ENCODE peak calls at places on chromosome 17, in six cellular contexts. U is GM06990, G is lower lobe of right lung, O is fibroblast of villous mesenchyme, L is esophagus squamous epithelium, E is endothelial cell of umbilical vein. P is an unnamed sample.

GRCh38 chr17:38598536-38598935 is 7.2 kb downstream of the SRCIN1 start:
- DNase-seq in G (no peak), E (peak; percentile 11), O (peak; percentile 43), L (no peak), U (peak; percentile 54), P (peak; percentile 98)

GRCh38 chr17:29623283-29623647 is 553 bp upstream of the CORO6 start:
- DNase-seq in G (no peak), U (no peak), E (no peak), L (no peak), O (no peak), P (no peak)

GRCh38 chr17:39240631-39241030 is 14.9 kb upstream of the STAC2 start:
- DNase-seq in G (no peak), L (no peak), O (no peak), E (no peak), U (no peak), P (no peak)

GRCh38 chr17:32504166-32504990 is 17.6 kb downstream of the CDK5R1 start:
- DNase-seq in L (no peak), O (no peak), U (no peak), G (peak; percentile 55), E (no peak), P (peak; percentile 54)

GRCh38 chr17:45775576-45776011 is 8.5 kb upstream of the CRHR1 start:
- DNase-seq in U (no peak), O (no peak), E (no peak), G (no peak), L (no peak), P (peak; percentile 56)

GRCh38 chr17:41580651-41581365 is 5.9 kb downstream of the KRT14 start:
- DNase-seq in L (no peak), O (no peak), E (no peak), U (no peak), G (no peak), P (peak; percentile 26)

GRCh38 chr17:34386343-34386924 is 23.4 kb upstream of the CCL1 start:
- DNase-seq in L (no peak), O (no peak), E (no peak), G (no peak), U (no peak), P (no peak)

GRCh38 chr17:74961657-74962360 is 10.8 kb downstream of the HID1 start:
- DNase-seq in E (peak; percentile 83), O (peak; percentile 89), U (peak; percentile 46), G (peak; percentile 88), L (no peak), P (peak; percentile 93)

GRCh38 chr17:50451943-50452626 is 16.6 kb downstream of the CHAD start:
- DNase-seq in O (no peak), G (no peak), E (no peak), U (no peak), L (no peak), P (no peak)

GRCh38 chr17:79905832-79906231 is 66.6 kb upstream of the CBX4 start:
- DNase-seq in L (no peak), U (no peak), O (no peak), G (no peak), E (no peak), P (peak; percentile 70)

GRCh38 chr17:4812690-4813089 is 5.7 kb downstream of the PLD2 start:
- DNase-seq in L (no peak), O (no peak), U (no peak), E (no peak), G (no peak), P (no peak)

GRCh38 chr17:33318241-33318640 is 25.1 kb upstream of the ASIC2 start:
- DNase-seq in L (no peak), O (no peak), E (no peak), G (no peak), U (no peak), P (no peak)

GRCh38 chr17:44108440-44109311 is 14.8 kb downstream of the HDAC5 start:
- DNase-seq in L (no peak), G (peak; percentile 63), U (no peak), O (peak; percentile 96), E (no peak), P (no peak)

GRCh38 chr17:13393841-13394710 is 207.7 kb downstream of the HS3ST3A1 start:
- DNase-seq in E (no peak), U (no peak), O (peak; percentile 87), L (no peak), G (no peak), P (no peak)

GRCh38 chr17:49190932-49191331 is 19.4 kb downstream of the GNGT2 start:
- DNase-seq in G (no peak), O (no peak), U (no peak), E (no peak), L (no peak), P (no peak)

GRCh38 chr17:76091526-76092285 is 11.9 kb downstream of the EXOC7 start:
- DNase-seq in L (no peak), E (peak; percentile 50), U (no peak), G (peak; percentile 25), O (no peak), P (no peak)

GRCh38 chr17:13727441-13728171 is 125.9 kb upstream of the HS3ST3A1 start:
- DNase-seq in U (no peak), E (no peak), L (no peak), O (peak; percentile 64), G (no peak), P (no peak)

GRCh38 chr17:57561072-57561861 is 183.8 kb downstream of the CCDC182 start:
- DNase-seq in G (no peak), E (no peak), L (no peak), U (no peak), O (no peak), P (no peak)

GRCh38 chr17:57532556-57532955 is 212.5 kb downstream of the CCDC182 start:
- DNase-seq in L (no peak), E (no peak), U (no peak), G (no peak), O (no peak), P (no peak)

GRCh38 chr17:50292465-50292864 is 18.2 kb downstream of the TMEM92 start:
- DNase-seq in G (no peak), L (no peak), O (peak; percentile 86), E (no peak), U (no peak), P (no peak)

GRCh38 chr17:12599185-12599920 is 66.3 kb upstream of the MYOCD start:
- DNase-seq in O (no peak), L (no peak), G (no peak), E (no peak), U (no peak), P (no peak)

GRCh38 chr17:32970281-32970680 is 21.4 kb upstream of the SPACA3 start:
- DNase-seq in O (peak; percentile 87), U (peak; percentile 72), G (no peak), L (no peak), E (no peak), P (no peak)

GRCh38 chr17:80961931-80962330 is 29.7 kb upstream of the CHMP6 start:
- DNase-seq in L (no peak), E (no peak), G (no peak), U (peak; percentile 3), O (no peak), P (no peak)

GRCh38 chr17:42072323-42073187 is 22.2 kb upstream of the C17orf113 start:
- DNase-seq in E (no peak), O (no peak), G (no peak), L (no peak), U (no peak), P (peak; percentile 72)

GRCh38 chr17:36937961-36938565 is 788 bp downstream of the LHX1 start:
- DNase-seq in E (peak; percentile 33), U (no peak), G (no peak), L (no peak), O (no peak), P (peak; percentile 58)
- TF ChIP-seq CTCF in E (no peak), U (no peak), G (no peak), L (no peak), O (no peak), P (no peak)

GRCh38 chr17:9767432-9767991 is 23.9 kb downstream of the DHRS7C start:
- DNase-seq in G (no peak), U (no peak), E (no peak), L (no peak), O (no peak), P (no peak)

GRCh38 chr17:9769036-9769695 is 22.2 kb downstream of the DHRS7C start:
- DNase-seq in L (no peak), E (no peak), G (no peak), U (no peak), O (no peak), P (no peak)

GRCh38 chr17:9771465-9771864 is 19.9 kb downstream of the DHRS7C start:
- DNase-seq in L (no peak), U (no peak), O (no peak), E (no peak), G (no peak), P (no peak)

GRCh38 chr17:9766970-9767369 is 24.4 kb downstream of the DHRS7C start:
- DNase-seq in O (no peak), E (no peak), U (no peak), G (no peak), L (no peak), P (no peak)

DNA sequence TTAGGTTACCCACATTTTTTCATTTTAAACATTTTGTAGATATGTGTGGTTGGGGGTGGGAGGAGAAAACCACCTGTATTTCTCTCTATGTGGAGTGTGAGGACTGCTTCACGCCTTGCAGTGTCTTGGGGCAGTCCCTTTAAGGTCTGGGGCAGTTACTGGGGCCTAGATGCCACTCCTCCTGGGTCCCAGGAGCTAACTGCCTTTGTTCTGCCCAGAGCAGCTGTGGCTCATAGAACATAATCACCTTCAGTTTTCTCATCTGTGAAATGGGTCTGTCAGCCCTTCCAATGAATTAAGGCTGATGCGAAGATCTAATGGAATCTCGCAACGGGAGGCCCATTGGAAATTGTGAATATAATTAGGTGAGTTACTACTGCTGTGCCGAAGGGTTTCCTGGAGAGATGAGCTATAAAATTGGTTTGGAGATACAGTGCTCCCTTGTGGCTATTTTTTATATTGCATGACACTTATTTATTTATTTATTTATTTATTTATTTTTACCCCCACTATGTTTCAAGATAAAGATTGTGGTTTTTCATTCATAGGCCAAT is 22.9 kb downstream of the DHRS7C start:
- DNase-seq in E (no peak), G (no peak), U (no peak), L (no peak), O (peak; percentile 45), P (no peak)
- TF ChIP-seq CTCF in E (peak; percentile 13), G (peak; percentile 51), U (peak; percentile 13), L (peak; percentile 59), O (peak; percentile 46), P (peak; percentile 11)

GRCh38 chr17:40556884-40557414 is 8.3 kb downstream of the CCR7 start:
- DNase-seq in O (peak; percentile 42), L (no peak), G (no peak), E (peak; percentile 81), U (no peak), P (no peak)

GRCh38 chr17:40555296-40556190 is 9.7 kb downstream of the CCR7 start:
- DNase-seq in E (no peak), U (peak; percentile 28), O (peak; percentile 20), G (no peak), L (no peak), P (no peak)

GRCh38 chr17:40554646-40555295 is 10.5 kb downstream of the CCR7 start:
- DNase-seq in G (no peak), L (no peak), O (no peak), U (peak; percentile 27), E (no peak), P (no peak)

GRCh38 chr17:40557531-40558299 is 7.6 kb downstream of the CCR7 start:
- DNase-seq in G (no peak), O (no peak), L (no peak), E (no peak), U (no peak), P (no peak)

GRCh38 chr17:40556198-40556661 is 9.0 kb downstream of the CCR7 start:
- DNase-seq in G (no peak), O (no peak), E (no peak), L (no peak), U (no peak), P (no peak)
- TF ChIP-seq CTCF in G (no peak), O (no peak), E (no peak), L (no peak), U (no peak), P (no peak)

GRCh38 chr17:8288336-8289102 is at the start of gene RANGRF:
- DNase-seq in L (peak; percentile 32), O (peak; percentile 86), G (peak; percentile 93), U (peak; percentile 88), E (peak; percentile 82), P (peak; percentile 81)
- TF ChIP-seq CTCF in L (no peak), O (no peak), G (no peak), U (no peak), E (no peak), P (no peak)

P was measured in Calu3.